ENCODE peak calls at places on chromosomes 5 and 9, in six cellular contexts. One of them, this sample, is unnamed.

GRCh38 chr9:137114613-137115393 is at the start of gene DPP7:
- DNase-seq in bronchial epithelial cell: no peak
- DNase-seq in tibial artery: peak
- DNase-seq in PC-3: peak
- DNase-seq in glutamatergic neuron: peak
- DNase-seq in fibroblast of the aortic adventitia: peak
- DNase-seq in this sample: peak

GRCh38 chr9:34454571-34455065 is 3.8 kb downstream of the FAM219A start:
- DNase-seq in tibial artery: no peak
- DNase-seq in fibroblast of the aortic adventitia: peak
- DNase-seq in PC-3: peak
- DNase-seq in glutamatergic neuron: peak
- DNase-seq in bronchial epithelial cell: peak
- DNase-seq in this sample: no peak

GRCh38 chr9:111928342-111928720 is 31.7 kb downstream of the UGCG start:
- DNase-seq in bronchial epithelial cell: no peak
- DNase-seq in glutamatergic neuron: no peak
- DNase-seq in fibroblast of the aortic adventitia: no peak
- DNase-seq in PC-3: peak
- DNase-seq in tibial artery: no peak
- DNase-seq in this sample: no peak

GRCh38 chr5:34886718-34887117 is 28.6 kb downstream of the RAD1 start:
- DNase-seq in bronchial epithelial cell: peak
- DNase-seq in tibial artery: no peak
- DNase-seq in PC-3: no peak
- DNase-seq in glutamatergic neuron: no peak
- DNase-seq in fibroblast of the aortic adventitia: no peak
- DNase-seq in this sample: no peak

GRCh38 chr5:38323645-38324295 is 65.4 kb downstream of the EGFLAM start:
- DNase-seq in bronchial epithelial cell: peak
- DNase-seq in fibroblast of the aortic adventitia: peak
- DNase-seq in glutamatergic neuron: no peak
- DNase-seq in PC-3: no peak
- DNase-seq in tibial artery: no peak
- DNase-seq in this sample: no peak

GRCh38 chr5:180128671-180129261 is 57.2 kb upstream of the RNF130 start:
- DNase-seq in tibial artery: no peak
- DNase-seq in glutamatergic neuron: no peak
- DNase-seq in fibroblast of the aortic adventitia: no peak
- DNase-seq in bronchial epithelial cell: no peak
- DNase-seq in PC-3: no peak
- DNase-seq in this sample: no peak

GRCh38 chr9:135230386-135230765 is 142.9 kb downstream of the OLFM1 start:
- DNase-seq in glutamatergic neuron: peak
- DNase-seq in fibroblast of the aortic adventitia: no peak
- DNase-seq in PC-3: no peak
- DNase-seq in bronchial epithelial cell: no peak
- DNase-seq in tibial artery: no peak
- DNase-seq in this sample: no peak

GRCh38 chr5:178295589-178295988 is 63.0 kb upstream of the PHYKPL start:
- DNase-seq in tibial artery: no peak
- DNase-seq in PC-3: no peak
- DNase-seq in fibroblast of the aortic adventitia: no peak
- DNase-seq in bronchial epithelial cell: no peak
- DNase-seq in glutamatergic neuron: no peak
- DNase-seq in this sample: no peak

GRCh38 chr5:67875637-67876036 is 339.9 kb upstream of the PIK3R1 start:
- DNase-seq in PC-3: no peak
- DNase-seq in glutamatergic neuron: no peak
- DNase-seq in bronchial epithelial cell: no peak
- DNase-seq in fibroblast of the aortic adventitia: no peak
- DNase-seq in tibial artery: no peak
- DNase-seq in this sample: no peak

GRCh38 chr9:107685901-107686300 is 196.3 kb upstream of the KLF4 start:
- DNase-seq in glutamatergic neuron: no peak
- DNase-seq in fibroblast of the aortic adventitia: peak
- DNase-seq in tibial artery: no peak
- DNase-seq in bronchial epithelial cell: peak
- DNase-seq in PC-3: no peak
- DNase-seq in this sample: no peak

GRCh38 chr9:76333319-76333880 is 60.8 kb downstream of the RFK start:
- DNase-seq in bronchial epithelial cell: no peak
- DNase-seq in fibroblast of the aortic adventitia: no peak
- DNase-seq in glutamatergic neuron: no peak
- DNase-seq in tibial artery: no peak
- DNase-seq in PC-3: no peak
- DNase-seq in this sample: no peak

GRCh38 chr9:125416517-125416916 is 154.9 kb downstream of the GAPVD1 start:
- DNase-seq in tibial artery: no peak
- DNase-seq in PC-3: no peak
- DNase-seq in bronchial epithelial cell: no peak
- DNase-seq in glutamatergic neuron: no peak
- DNase-seq in fibroblast of the aortic adventitia: no peak
- DNase-seq in this sample: no peak

GRCh38 chr5:176597417-176598389 is 12.3 kb downstream of the GPRIN1 start:
- DNase-seq in tibial artery: no peak
- DNase-seq in PC-3: no peak
- DNase-seq in fibroblast of the aortic adventitia: no peak
- DNase-seq in bronchial epithelial cell: no peak
- DNase-seq in glutamatergic neuron: no peak
- DNase-seq in this sample: no peak

GRCh38 chr5:176594554-176594953 is 15.4 kb downstream of the GPRIN1 start:
- DNase-seq in PC-3: no peak
- DNase-seq in glutamatergic neuron: no peak
- DNase-seq in fibroblast of the aortic adventitia: no peak
- DNase-seq in tibial artery: no peak
- DNase-seq in bronchial epithelial cell: no peak
- DNase-seq in this sample: no peak

GRCh38 chr5:176595386-176595943 is 14.5 kb downstream of the GPRIN1 start:
- DNase-seq in fibroblast of the aortic adventitia: no peak
- DNase-seq in PC-3: no peak
- DNase-seq in glutamatergic neuron: no peak
- DNase-seq in bronchial epithelial cell: no peak
- DNase-seq in tibial artery: no peak
- DNase-seq in this sample: no peak

GRCh38 chr5:176596069-176596656 is 13.8 kb downstream of the GPRIN1 start:
- DNase-seq in fibroblast of the aortic adventitia: no peak
- DNase-seq in tibial artery: no peak
- DNase-seq in bronchial epithelial cell: no peak
- DNase-seq in PC-3: no peak
- DNase-seq in glutamatergic neuron: no peak
- DNase-seq in this sample: no peak

DNA sequence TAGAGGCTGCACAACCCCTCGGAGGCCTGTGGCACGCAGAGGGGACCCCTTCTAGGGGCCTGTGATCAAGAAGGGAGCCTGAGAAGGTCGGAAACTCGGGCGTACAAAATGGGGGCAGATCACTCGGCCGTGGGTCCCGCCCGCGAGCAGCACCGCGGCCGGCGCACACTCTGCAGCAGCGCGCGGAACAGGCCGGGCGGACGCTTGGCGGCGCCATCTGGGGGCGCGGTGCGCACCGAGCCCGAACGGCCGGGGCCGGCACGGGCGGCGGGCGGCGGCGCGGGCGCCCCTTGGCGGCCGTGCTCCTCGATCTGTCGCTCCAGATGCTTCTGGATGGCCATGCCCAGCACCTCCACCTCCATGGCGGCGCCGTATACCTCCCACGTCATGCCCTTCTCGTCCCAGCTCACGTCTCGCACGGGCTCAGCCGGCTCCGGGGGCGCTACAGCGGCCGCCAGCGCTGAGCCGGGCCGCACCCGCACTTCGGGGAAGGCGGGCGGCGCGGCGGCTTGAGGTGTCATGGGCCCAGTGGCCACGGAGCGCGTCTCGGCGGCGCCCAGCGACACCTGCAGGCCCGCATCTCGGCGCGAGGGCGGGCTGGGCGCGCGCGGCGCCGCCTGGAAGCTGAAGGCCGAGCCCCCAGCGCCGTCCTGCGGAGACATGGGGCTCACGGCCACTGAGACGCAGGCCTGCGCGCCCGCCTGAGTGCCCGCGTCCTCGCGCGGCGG is 13.1 kb downstream of the GPRIN1 start:
- DNase-seq in fibroblast of the aortic adventitia: no peak
- DNase-seq in tibial artery: no peak
- DNase-seq in PC-3: no peak
- DNase-seq in glutamatergic neuron: peak
- DNase-seq in bronchial epithelial cell: peak
- DNase-seq in this sample: peak
- TF ChIP-seq CTCF in fibroblast of the aortic adventitia: no peak
- TF ChIP-seq CTCF in tibial artery: no peak
- TF ChIP-seq CTCF in PC-3: no peak
- TF ChIP-seq CTCF in glutamatergic neuron: no peak
- TF ChIP-seq CTCF in bronchial epithelial cell: peak
- TF ChIP-seq CTCF in this sample: no peak

DNA sequence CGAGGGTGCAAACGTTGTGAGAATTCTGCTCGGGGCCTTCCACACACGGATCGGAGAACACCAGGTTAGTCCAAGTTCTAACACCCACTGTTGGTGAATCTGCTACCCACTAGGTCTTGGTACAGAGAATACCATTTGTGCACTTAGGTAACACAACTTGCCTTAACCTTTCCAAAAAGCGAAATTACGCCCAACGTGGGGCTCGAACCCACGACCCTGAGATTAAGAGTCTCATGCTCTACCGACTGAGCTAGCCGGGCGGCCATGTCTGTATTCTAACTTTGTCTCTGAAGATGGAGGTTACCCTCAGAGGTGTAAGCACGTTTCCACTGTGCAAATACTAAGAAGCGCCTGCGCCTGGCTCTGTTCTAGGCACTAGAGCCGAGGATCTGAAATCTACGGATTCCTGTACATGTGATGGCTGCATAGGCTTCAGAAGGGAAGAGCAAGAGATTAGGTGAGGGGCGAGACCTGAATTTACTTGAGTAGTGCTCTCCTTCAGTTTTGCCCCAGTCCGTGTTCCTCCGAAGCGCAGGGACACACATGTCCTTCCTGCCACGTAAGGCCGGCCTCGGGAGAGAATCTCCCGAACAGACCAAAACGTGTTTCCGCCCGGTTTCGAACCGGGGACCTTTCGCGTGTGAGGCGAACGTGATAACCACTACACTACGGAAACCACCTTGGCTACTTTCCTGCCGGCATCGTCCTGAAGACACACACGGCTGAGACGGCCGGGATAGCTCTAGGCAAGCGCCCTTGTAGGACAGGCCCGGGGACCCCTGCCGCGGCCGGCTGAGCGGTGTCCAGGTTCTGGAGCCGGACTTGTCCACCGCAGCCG is 1.1 kb upstream of the TRIM41 start:
- DNase-seq in fibroblast of the aortic adventitia: peak
- DNase-seq in glutamatergic neuron: peak
- DNase-seq in PC-3: peak
- DNase-seq in bronchial epithelial cell: peak
- DNase-seq in tibial artery: peak
- DNase-seq in this sample: peak
- TF ChIP-seq CTCF in fibroblast of the aortic adventitia: no peak
- TF ChIP-seq CTCF in glutamatergic neuron: no peak
- TF ChIP-seq CTCF in PC-3: no peak
- TF ChIP-seq CTCF in bronchial epithelial cell: no peak
- TF ChIP-seq CTCF in tibial artery: no peak
- TF ChIP-seq CTCF in this sample: no peak

DNA sequence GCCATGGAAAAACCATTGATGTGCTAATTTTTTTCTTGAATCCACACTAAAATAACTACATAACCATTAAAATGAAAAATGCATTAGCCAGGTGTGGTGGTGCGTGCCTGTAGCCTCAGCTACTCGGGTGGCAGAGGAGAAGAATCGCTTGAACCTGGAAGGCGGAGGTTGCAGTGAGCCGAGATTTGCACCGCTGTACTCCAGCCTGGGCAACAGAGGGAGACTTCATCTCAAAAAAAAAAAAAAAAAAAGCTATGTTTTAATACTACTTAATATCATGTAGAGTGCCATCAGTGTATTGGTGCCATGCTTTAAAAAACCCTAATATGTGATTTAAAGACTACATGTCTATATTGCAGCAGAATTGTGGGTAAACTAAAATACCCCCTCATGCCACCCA is 58.9 kb downstream of the NDFIP1 start:
- DNase-seq in tibial artery: no peak
- DNase-seq in fibroblast of the aortic adventitia: no peak
- DNase-seq in bronchial epithelial cell: no peak
- DNase-seq in glutamatergic neuron: no peak
- DNase-seq in PC-3: no peak
- DNase-seq in this sample: no peak
- TF ChIP-seq CTCF in tibial artery: no peak
- TF ChIP-seq CTCF in fibroblast of the aortic adventitia: no peak
- TF ChIP-seq CTCF in bronchial epithelial cell: peak
- TF ChIP-seq CTCF in glutamatergic neuron: no peak
- TF ChIP-seq CTCF in PC-3: peak
- TF ChIP-seq CTCF in this sample: no peak

GRCh38 chr5:23204111-23204510 is 303.3 kb upstream of the PRDM9 start:
- DNase-seq in tibial artery: no peak
- DNase-seq in glutamatergic neuron: no peak
- DNase-seq in bronchial epithelial cell: peak
- DNase-seq in PC-3: no peak
- DNase-seq in fibroblast of the aortic adventitia: no peak
- DNase-seq in this sample: no peak

GRCh38 chr5:23208959-23209431 is 298.4 kb upstream of the PRDM9 start:
- DNase-seq in PC-3: peak
- DNase-seq in bronchial epithelial cell: peak
- DNase-seq in tibial artery: no peak
- DNase-seq in glutamatergic neuron: no peak
- DNase-seq in fibroblast of the aortic adventitia: no peak
- DNase-seq in this sample: peak
- TF ChIP-seq CTCF in PC-3: peak
- TF ChIP-seq CTCF in bronchial epithelial cell: peak
- TF ChIP-seq CTCF in tibial artery: peak
- TF ChIP-seq CTCF in glutamatergic neuron: peak
- TF ChIP-seq CTCF in fibroblast of the aortic adventitia: no peak
- TF ChIP-seq CTCF in this sample: peak

DNA sequence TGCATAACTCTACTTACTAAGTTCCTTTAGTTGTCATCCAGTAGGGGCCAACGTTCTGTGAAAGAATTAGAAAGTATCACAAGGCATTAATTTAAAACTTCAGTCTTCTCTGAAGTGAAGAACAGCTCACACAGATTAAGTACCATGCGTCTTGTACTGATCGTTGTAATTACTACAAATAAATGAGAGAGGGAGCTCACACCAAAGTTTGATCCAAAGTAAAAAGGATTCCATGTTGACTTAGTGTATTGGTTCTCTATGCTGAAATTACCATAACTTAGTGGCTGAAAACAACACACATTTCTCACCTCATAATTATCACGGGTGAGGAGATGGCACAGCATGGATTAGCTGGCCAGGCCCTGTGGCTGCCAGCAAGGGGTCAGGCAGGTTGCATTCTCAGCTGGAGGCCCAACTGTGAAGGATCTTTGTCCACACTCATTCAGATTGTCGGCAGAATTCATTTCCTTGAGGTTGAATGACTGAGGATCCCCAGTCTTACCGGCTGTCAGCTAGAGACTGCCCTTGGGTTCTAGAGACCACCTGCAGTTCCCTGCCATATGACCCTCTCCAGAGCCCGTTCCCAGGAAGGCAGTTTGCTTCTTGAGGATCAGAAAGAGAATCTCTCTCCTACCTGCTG is 169.1 kb downstream of the YTHDC2 start:
- DNase-seq in tibial artery: no peak
- DNase-seq in fibroblast of the aortic adventitia: no peak
- DNase-seq in bronchial epithelial cell: peak
- DNase-seq in PC-3: peak
- DNase-seq in glutamatergic neuron: no peak
- DNase-seq in this sample: no peak
- TF ChIP-seq CTCF in tibial artery: no peak
- TF ChIP-seq CTCF in fibroblast of the aortic adventitia: no peak
- TF ChIP-seq CTCF in bronchial epithelial cell: peak
- TF ChIP-seq CTCF in PC-3: peak
- TF ChIP-seq CTCF in glutamatergic neuron: no peak
- TF ChIP-seq CTCF in this sample: no peak